ENCODE peak calls at places on chromosomes 11 and 22, in six cellular contexts. One of them, this sample, is unnamed.

GRCh38 chr11:118252688-118253087 is 523 bp upstream of the MPZL3 start:
- DNase-seq in neuronal stem cell: no peak
- DNase-seq in H9: no peak
- DNase-seq in IMR-90: no peak
- DNase-seq in mesenchymal stem cell: no peak
- DNase-seq in H1: no peak
- DNase-seq in this sample: no peak

GRCh38 chr11:45745065-45745811 is 59.7 kb upstream of the SLC35C1 start:
- DNase-seq in neuronal stem cell: no peak
- DNase-seq in H9: no peak
- DNase-seq in IMR-90: no peak
- DNase-seq in mesenchymal stem cell: no peak
- DNase-seq in H1: no peak
- DNase-seq in this sample: no peak

GRCh38 chr11:1470681-1471611 is 15.6 kb downstream of the MOB2 start:
- DNase-seq in neuronal stem cell: no peak
- DNase-seq in H9: no peak
- DNase-seq in IMR-90: no peak
- DNase-seq in mesenchymal stem cell: no peak
- DNase-seq in H1: no peak
- DNase-seq in this sample: no peak

GRCh38 chr11:65844231-65844872 is 10.6 kb downstream of the SNX32 start:
- DNase-seq in neuronal stem cell: no peak
- DNase-seq in H9: no peak
- DNase-seq in IMR-90: no peak
- DNase-seq in mesenchymal stem cell: no peak
- DNase-seq in H1: no peak
- DNase-seq in this sample: peak

GRCh38 chr22:47398921-47399790 is 636.7 kb downstream of the TBC1D22A start:
- DNase-seq in neuronal stem cell: no peak
- DNase-seq in H9: no peak
- DNase-seq in IMR-90: no peak
- DNase-seq in mesenchymal stem cell: no peak
- DNase-seq in H1: no peak
- DNase-seq in this sample: no peak

GRCh38 chr11:35183526-35183925 is 44.6 kb downstream of the CD44 start:
- DNase-seq in neuronal stem cell: no peak
- DNase-seq in H9: no peak
- DNase-seq in IMR-90: no peak
- DNase-seq in mesenchymal stem cell: no peak
- DNase-seq in H1: no peak
- DNase-seq in this sample: no peak

GRCh38 chr22:38872172-38872830 is at the start of gene CBX6:
- DNase-seq in neuronal stem cell: peak
- DNase-seq in H9: peak
- DNase-seq in IMR-90: peak
- DNase-seq in mesenchymal stem cell: peak
- DNase-seq in H1: peak
- DNase-seq in this sample: peak

GRCh38 chr22:18997925-18998315 is 61.8 kb upstream of the PRODH start:
- DNase-seq in neuronal stem cell: no peak
- DNase-seq in H9: no peak
- DNase-seq in IMR-90: no peak
- DNase-seq in mesenchymal stem cell: no peak
- DNase-seq in H1: peak
- DNase-seq in this sample: no peak

GRCh38 chr11:128819198-128819597 is 47.9 kb downstream of the KCNJ1 start:
- DNase-seq in neuronal stem cell: no peak
- DNase-seq in H9: no peak
- DNase-seq in IMR-90: no peak
- DNase-seq in mesenchymal stem cell: no peak
- DNase-seq in H1: no peak
- DNase-seq in this sample: no peak

GRCh38 chr11:34791725-34792124 is 124.5 kb downstream of the APIP start:
- DNase-seq in neuronal stem cell: no peak
- DNase-seq in H9: no peak
- DNase-seq in IMR-90: no peak
- DNase-seq in mesenchymal stem cell: no peak
- DNase-seq in H1: no peak
- DNase-seq in this sample: no peak

GRCh38 chr11:83437939-83438338 is 151.8 kb upstream of the CCDC90B start:
- DNase-seq in neuronal stem cell: no peak
- DNase-seq in H9: no peak
- DNase-seq in IMR-90: no peak
- DNase-seq in mesenchymal stem cell: no peak
- DNase-seq in H1: peak
- DNase-seq in this sample: peak

GRCh38 chr11:103609117-103610066 is 427.0 kb upstream of the DDI1 start:
- DNase-seq in neuronal stem cell: no peak
- DNase-seq in H9: peak
- DNase-seq in IMR-90: peak
- DNase-seq in mesenchymal stem cell: peak
- DNase-seq in H1: no peak
- DNase-seq in this sample: peak

GRCh38 chr11:131465056-131465455 is 94.6 kb downstream of the NTM start:
- DNase-seq in neuronal stem cell: no peak
- DNase-seq in H9: no peak
- DNase-seq in IMR-90: no peak
- DNase-seq in mesenchymal stem cell: no peak
- DNase-seq in H1: no peak
- DNase-seq in this sample: peak

GRCh38 chr11:133928628-133929059 is 28.1 kb downstream of the IGSF9B start:
- DNase-seq in neuronal stem cell: no peak
- DNase-seq in H9: peak
- DNase-seq in IMR-90: no peak
- DNase-seq in mesenchymal stem cell: no peak
- DNase-seq in H1: no peak
- DNase-seq in this sample: peak

GRCh38 chr11:118827118-118827517 is 36.2 kb upstream of the DDX6 start:
- DNase-seq in neuronal stem cell: no peak
- DNase-seq in H9: no peak
- DNase-seq in IMR-90: no peak
- DNase-seq in mesenchymal stem cell: no peak
- DNase-seq in H1: no peak
- DNase-seq in this sample: no peak

GRCh38 chr11:77522215-77522614 is 48.3 kb upstream of the PAK1 start:
- DNase-seq in neuronal stem cell: no peak
- DNase-seq in H9: no peak
- DNase-seq in IMR-90: peak
- DNase-seq in mesenchymal stem cell: no peak
- DNase-seq in H1: no peak
- DNase-seq in this sample: no peak

GRCh38 chr22:36395922-36396321 is 8.2 kb upstream of the MYH9 start:
- DNase-seq in neuronal stem cell: no peak
- DNase-seq in H9: no peak
- DNase-seq in IMR-90: peak
- DNase-seq in mesenchymal stem cell: peak
- DNase-seq in H1: no peak
- DNase-seq in this sample: peak

GRCh38 chr11:27471588-27472397 is 797 bp downstream of the LGR4 start:
- DNase-seq in neuronal stem cell: peak
- DNase-seq in H9: peak
- DNase-seq in IMR-90: no peak
- DNase-seq in mesenchymal stem cell: peak
- DNase-seq in H1: peak
- DNase-seq in this sample: peak

GRCh38 chr22:38257650-38258246 is 15.1 kb downstream of the TMEM184B start:
- DNase-seq in neuronal stem cell: no peak
- DNase-seq in H9: no peak
- DNase-seq in IMR-90: no peak
- DNase-seq in mesenchymal stem cell: no peak
- DNase-seq in H1: no peak
- DNase-seq in this sample: peak

GRCh38 chr11:72245232-72245816 is 1.3 kb upstream of the PHOX2A start:
- DNase-seq in neuronal stem cell: no peak
- DNase-seq in H9: peak
- DNase-seq in IMR-90: no peak
- DNase-seq in mesenchymal stem cell: no peak
- DNase-seq in H1: peak
- DNase-seq in this sample: no peak
- H3K14ac ChIP-seq in neuronal stem cell: peak
- H3K14ac ChIP-seq in H9: no peak
- H3K14ac ChIP-seq in IMR-90: no peak
- H3K14ac ChIP-seq in mesenchymal stem cell: no peak
- H3K14ac ChIP-seq in H1: no peak
- H3K14ac ChIP-seq in this sample: no peak

GRCh38 chr11:70433966-70434812 is 35.9 kb downstream of the CTTN start:
- DNase-seq in neuronal stem cell: no peak
- DNase-seq in H9: no peak
- DNase-seq in IMR-90: no peak
- DNase-seq in mesenchymal stem cell: no peak
- DNase-seq in H1: no peak
- DNase-seq in this sample: no peak

GRCh38 chr11:70436501-70436860 is 38.2 kb downstream of the CTTN start:
- DNase-seq in neuronal stem cell: no peak
- DNase-seq in H9: no peak
- DNase-seq in IMR-90: no peak
- DNase-seq in mesenchymal stem cell: no peak
- DNase-seq in H1: no peak
- DNase-seq in this sample: no peak

GRCh38 chr11:70434813-70435300 is 36.5 kb downstream of the CTTN start:
- DNase-seq in neuronal stem cell: no peak
- DNase-seq in H9: no peak
- DNase-seq in IMR-90: no peak
- DNase-seq in mesenchymal stem cell: no peak
- DNase-seq in H1: no peak
- DNase-seq in this sample: no peak

GRCh38 chr11:70435765-70436500 is 37.6 kb downstream of the CTTN start:
- DNase-seq in neuronal stem cell: no peak
- DNase-seq in H9: no peak
- DNase-seq in IMR-90: no peak
- DNase-seq in mesenchymal stem cell: no peak
- DNase-seq in H1: no peak
- DNase-seq in this sample: no peak

DNA sequence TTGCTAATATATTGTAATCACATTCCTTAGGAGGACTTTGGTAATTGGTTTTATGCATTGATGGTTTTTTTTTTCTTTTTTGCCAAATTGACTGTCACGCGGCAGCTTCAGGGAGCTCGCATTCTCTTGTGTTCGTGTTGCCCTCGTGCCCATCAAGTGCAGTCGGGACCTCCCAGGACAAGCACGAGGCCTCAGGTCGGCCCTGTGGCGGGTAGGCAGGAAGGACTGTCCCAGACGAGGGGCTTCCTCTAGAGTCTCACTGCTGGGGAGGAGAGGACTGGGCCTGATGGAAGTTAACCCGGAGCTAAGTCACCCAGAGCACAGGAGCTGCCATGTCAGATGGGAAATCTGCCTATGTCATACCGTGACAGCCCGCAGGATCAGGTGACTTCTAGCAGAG is 37.0 kb downstream of the CTTN start:
- DNase-seq in neuronal stem cell: no peak
- DNase-seq in H9: no peak
- DNase-seq in IMR-90: no peak
- DNase-seq in mesenchymal stem cell: no peak
- DNase-seq in H1: no peak
- DNase-seq in this sample: no peak
- H3K14ac ChIP-seq in neuronal stem cell: no peak
- H3K14ac ChIP-seq in H9: no peak
- H3K14ac ChIP-seq in IMR-90: no peak
- H3K14ac ChIP-seq in mesenchymal stem cell: no peak
- H3K14ac ChIP-seq in H1: no peak
- H3K14ac ChIP-seq in this sample: no peak

GRCh38 chr11:12532580-12532979 is 141.6 kb upstream of the TEAD1 start:
- DNase-seq in neuronal stem cell: no peak
- DNase-seq in H9: no peak
- DNase-seq in IMR-90: no peak
- DNase-seq in mesenchymal stem cell: no peak
- DNase-seq in H1: no peak
- DNase-seq in this sample: no peak

GRCh38 chr11:12529793-12530192 is 144.4 kb upstream of the TEAD1 start:
- DNase-seq in neuronal stem cell: no peak
- DNase-seq in H9: no peak
- DNase-seq in IMR-90: peak
- DNase-seq in mesenchymal stem cell: peak
- DNase-seq in H1: no peak
- DNase-seq in this sample: no peak

GRCh38 chr11:12529041-12529440 is 145.2 kb upstream of the TEAD1 start:
- DNase-seq in neuronal stem cell: no peak
- DNase-seq in H9: no peak
- DNase-seq in IMR-90: no peak
- DNase-seq in mesenchymal stem cell: no peak
- DNase-seq in H1: no peak
- DNase-seq in this sample: no peak

GRCh38 chr11:12531020-12531419 is 143.2 kb upstream of the TEAD1 start:
- DNase-seq in neuronal stem cell: no peak
- DNase-seq in H9: no peak
- DNase-seq in IMR-90: no peak
- DNase-seq in mesenchymal stem cell: no peak
- DNase-seq in H1: no peak
- DNase-seq in this sample: no peak

GRCh38 chr11:12531681-12532080 is 142.5 kb upstream of the TEAD1 start:
- DNase-seq in neuronal stem cell: no peak
- DNase-seq in H9: no peak
- DNase-seq in IMR-90: peak
- DNase-seq in mesenchymal stem cell: no peak
- DNase-seq in H1: no peak
- DNase-seq in this sample: no peak
- H3K14ac ChIP-seq in neuronal stem cell: no peak
- H3K14ac ChIP-seq in H9: no peak
- H3K14ac ChIP-seq in IMR-90: peak
- H3K14ac ChIP-seq in mesenchymal stem cell: no peak
- H3K14ac ChIP-seq in H1: no peak
- H3K14ac ChIP-seq in this sample: no peak

GRCh38 chr11:67451658-67451976 is 912 bp downstream of the GPR152 start:
- DNase-seq in neuronal stem cell: no peak
- DNase-seq in H9: no peak
- DNase-seq in IMR-90: no peak
- DNase-seq in mesenchymal stem cell: no peak
- DNase-seq in H1: no peak
- DNase-seq in this sample: no peak

GRCh38 chr11:67445515-67445914 is 2.2 kb upstream of the CORO1B start:
- DNase-seq in neuronal stem cell: no peak
- DNase-seq in H9: no peak
- DNase-seq in IMR-90: no peak
- DNase-seq in mesenchymal stem cell: no peak
- DNase-seq in H1: no peak
- DNase-seq in this sample: no peak

GRCh38 chr11:67449116-67449844 is 3.2 kb downstream of the GPR152 start:
- DNase-seq in neuronal stem cell: no peak
- DNase-seq in H9: no peak
- DNase-seq in IMR-90: no peak
- DNase-seq in mesenchymal stem cell: no peak
- DNase-seq in H1: no peak
- DNase-seq in this sample: no peak

GRCh38 chr11:67450796-67451657 is 1.5 kb downstream of the GPR152 start:
- DNase-seq in neuronal stem cell: no peak
- DNase-seq in H9: no peak
- DNase-seq in IMR-90: no peak
- DNase-seq in mesenchymal stem cell: no peak
- DNase-seq in H1: no peak
- DNase-seq in this sample: no peak

DNA sequence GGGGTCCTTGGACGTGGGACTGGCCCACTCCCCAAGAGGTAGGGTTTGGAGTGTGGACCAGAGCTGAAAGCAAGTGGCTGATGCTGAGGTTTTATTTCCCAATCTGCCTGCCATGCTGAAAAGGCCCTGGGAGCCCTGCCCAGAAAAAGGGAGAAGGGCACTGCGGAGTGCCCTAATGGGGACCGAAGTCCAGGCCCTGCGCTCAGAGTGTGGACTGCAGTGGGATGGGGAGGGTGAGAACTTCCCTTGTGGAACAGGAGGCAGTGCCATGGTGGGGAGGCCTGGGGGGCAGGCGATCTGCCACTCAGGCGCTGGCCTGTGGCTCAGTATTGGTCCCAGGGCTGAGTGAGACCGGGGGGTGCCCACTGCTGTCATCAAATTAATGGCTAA is 4.3 kb downstream of the GPR152 start:
- DNase-seq in neuronal stem cell: no peak
- DNase-seq in H9: no peak
- DNase-seq in IMR-90: no peak
- DNase-seq in mesenchymal stem cell: no peak
- DNase-seq in H1: no peak
- DNase-seq in this sample: no peak
- H3K14ac ChIP-seq in neuronal stem cell: no peak
- H3K14ac ChIP-seq in H9: no peak
- H3K14ac ChIP-seq in IMR-90: no peak
- H3K14ac ChIP-seq in mesenchymal stem cell: no peak
- H3K14ac ChIP-seq in H1: no peak
- H3K14ac ChIP-seq in this sample: no peak